ENCODE peak calls at places on chromosomes 2 and 18, in nine cellular contexts. Z is HuH-7.5; G is choroid plexus epithelial cell; O is AG09319; L is cardiac fibroblast; H is stimulated activated CD4-positive, alpha-beta T cell treated with anti-CD3 and anti-CD28 coated beads, Interleukin-12 subunit alpha, Interleukin-12 subunit beta, amount 100 ng/mL, for 48 hours; R is Calu3; T is NCI-H1105 treated with DMSO at 0.1 percent for 48 hours; D is psoas muscle. N is an unnamed sample.

GRCh38 chr18:9577361-9577760 is 37.0 kb downstream of the PPP4R1 start:
- DNase-seq in H (no peak), O (no peak), D (no peak), Z (no peak), R (no peak), G (peak), L (no peak), T (no peak), N (no peak)

GRCh38 chr18:45588284-45588683 is 27.0 kb upstream of the SLC14A2 start:
- DNase-seq in L (peak), H (no peak), G (peak), T (no peak), D (no peak), Z (no peak), R (no peak), O (no peak), N (no peak)

GRCh38 chr2:168466190-168466737 is 10.2 kb downstream of the CERS6 start:
- DNase-seq in L (no peak), G (no peak), D (no peak), O (no peak), Z (no peak), R (no peak), H (no peak), T (no peak), N (peak)

GRCh38 chr2:229410312-229410711 is 139.2 kb upstream of the PID1 start:
- DNase-seq in Z (no peak), O (no peak), L (no peak), G (no peak), D (no peak), R (no peak), H (no peak), T (no peak), N (no peak)

GRCh38 chr18:32271649-32272324 is 81.9 kb downstream of the MEP1B start:
- DNase-seq in T (peak), H (peak), L (peak), D (no peak), O (peak), Z (peak), R (peak), G (peak), N (peak)

GRCh38 chr2:198756166-198756565 is 701.6 kb downstream of the SATB2 start:
- DNase-seq in T (no peak), R (no peak), O (peak), L (no peak), H (no peak), Z (no peak), D (no peak), G (no peak), N (no peak)

GRCh38 chr18:70513502-70514171 is 224.8 kb downstream of the SOCS6 start:
- DNase-seq in G (no peak), L (no peak), Z (no peak), D (no peak), H (no peak), T (no peak), O (no peak), R (no peak), N (peak)

GRCh38 chr2:520663-521340 is 156.4 kb downstream of the TMEM18 start:
- DNase-seq in L (no peak), Z (no peak), H (no peak), O (no peak), D (no peak), T (no peak), G (no peak), R (no peak), N (no peak)

GRCh38 chr2:108640731-108641130 is 78.6 kb upstream of the RANBP2 start:
- DNase-seq in G (peak), R (no peak), T (no peak), H (no peak), D (no peak), O (peak), Z (no peak), L (peak), N (no peak)

GRCh38 chr18:9417081-9417841 is 58.1 kb upstream of the RALBP1 start:
- DNase-seq in L (peak), H (no peak), R (peak), Z (no peak), O (no peak), D (peak), G (peak), T (peak), N (peak)

N was measured in NCI-H69.